ENCODE peak calls at places on chromosomes 1 and 21, in eight cellular contexts. One of them, this sample, is unnamed.

GRCh38 chr1:91712981-91713841 is 172.7 kb downstream of the TGFBR3 start:
- DNase-seq in naive thymus-derived CD4-positive, alpha-beta T cell: peak
- DNase-seq in cardiac muscle cell: no peak
- DNase-seq in substantia nigra: no peak
- DNase-seq in gastrocnemius medialis: no peak
- DNase-seq in uterus: peak
- DNase-seq in right lobe of liver: peak
- DNase-seq in tibial artery: peak
- DNase-seq in this sample: no peak

GRCh38 chr1:209015092-209015491 is 568.4 kb upstream of the CAMK1G start:
- DNase-seq in gastrocnemius medialis: no peak
- DNase-seq in tibial artery: no peak
- DNase-seq in cardiac muscle cell: no peak
- DNase-seq in uterus: no peak
- DNase-seq in substantia nigra: no peak
- DNase-seq in right lobe of liver: no peak
- DNase-seq in naive thymus-derived CD4-positive, alpha-beta T cell: no peak
- DNase-seq in this sample: no peak

GRCh38 chr1:224168859-224169380 is 14.1 kb upstream of the DEGS1 start:
- DNase-seq in right lobe of liver: peak
- DNase-seq in uterus: peak
- DNase-seq in tibial artery: peak
- DNase-seq in naive thymus-derived CD4-positive, alpha-beta T cell: no peak
- DNase-seq in cardiac muscle cell: no peak
- DNase-seq in gastrocnemius medialis: no peak
- DNase-seq in substantia nigra: no peak
- DNase-seq in this sample: no peak

GRCh38 chr1:168974611-168975010 is 131.9 kb upstream of the ATP1B1 start:
- DNase-seq in tibial artery: no peak
- DNase-seq in naive thymus-derived CD4-positive, alpha-beta T cell: no peak
- DNase-seq in uterus: no peak
- DNase-seq in cardiac muscle cell: no peak
- DNase-seq in gastrocnemius medialis: no peak
- DNase-seq in substantia nigra: no peak
- DNase-seq in right lobe of liver: no peak
- DNase-seq in this sample: no peak

GRCh38 chr1:160022330-160023310 is 9.2 kb downstream of the PIGM start:
- DNase-seq in uterus: no peak
- DNase-seq in tibial artery: no peak
- DNase-seq in cardiac muscle cell: no peak
- DNase-seq in naive thymus-derived CD4-positive, alpha-beta T cell: no peak
- DNase-seq in right lobe of liver: no peak
- DNase-seq in substantia nigra: no peak
- DNase-seq in gastrocnemius medialis: no peak
- DNase-seq in this sample: no peak

GRCh38 chr1:94039514-94039870 is 81.5 kb downstream of the ABCA4 start:
- DNase-seq in gastrocnemius medialis: no peak
- DNase-seq in substantia nigra: no peak
- DNase-seq in right lobe of liver: peak
- DNase-seq in cardiac muscle cell: peak
- DNase-seq in uterus: peak
- DNase-seq in naive thymus-derived CD4-positive, alpha-beta T cell: peak
- DNase-seq in tibial artery: peak
- DNase-seq in this sample: peak

GRCh38 chr1:50707824-50708223 is 252.2 kb downstream of the FAF1 start:
- DNase-seq in uterus: no peak
- DNase-seq in gastrocnemius medialis: no peak
- DNase-seq in substantia nigra: no peak
- DNase-seq in tibial artery: no peak
- DNase-seq in right lobe of liver: no peak
- DNase-seq in cardiac muscle cell: no peak
- DNase-seq in naive thymus-derived CD4-positive, alpha-beta T cell: no peak
- DNase-seq in this sample: no peak

GRCh38 chr1:32516402-32516801 is 22.8 kb upstream of the ZBTB8A start:
- DNase-seq in right lobe of liver: no peak
- DNase-seq in tibial artery: peak
- DNase-seq in naive thymus-derived CD4-positive, alpha-beta T cell: no peak
- DNase-seq in uterus: no peak
- DNase-seq in gastrocnemius medialis: no peak
- DNase-seq in cardiac muscle cell: no peak
- DNase-seq in substantia nigra: no peak
- DNase-seq in this sample: no peak

GRCh38 chr1:28449904-28450303 is 55.9 kb upstream of the RCC1 start:
- DNase-seq in tibial artery: no peak
- DNase-seq in substantia nigra: no peak
- DNase-seq in gastrocnemius medialis: no peak
- DNase-seq in uterus: no peak
- DNase-seq in cardiac muscle cell: no peak
- DNase-seq in right lobe of liver: no peak
- DNase-seq in naive thymus-derived CD4-positive, alpha-beta T cell: peak
- DNase-seq in this sample: no peak

GRCh38 chr1:10693497-10694273 is 102.8 kb downstream of the CASZ1 start:
- DNase-seq in substantia nigra: no peak
- DNase-seq in tibial artery: no peak
- DNase-seq in uterus: no peak
- DNase-seq in naive thymus-derived CD4-positive, alpha-beta T cell: peak
- DNase-seq in gastrocnemius medialis: no peak
- DNase-seq in right lobe of liver: no peak
- DNase-seq in cardiac muscle cell: peak
- DNase-seq in this sample: no peak

GRCh38 chr1:32372149-32372756 is 9.9 kb downstream of the TSSK3 start:
- DNase-seq in right lobe of liver: no peak
- DNase-seq in cardiac muscle cell: no peak
- DNase-seq in tibial artery: no peak
- DNase-seq in uterus: no peak
- DNase-seq in substantia nigra: no peak
- DNase-seq in naive thymus-derived CD4-positive, alpha-beta T cell: peak
- DNase-seq in gastrocnemius medialis: no peak
- DNase-seq in this sample: no peak

GRCh38 chr1:221839794-221840395 is 98.0 kb upstream of the DUSP10 start:
- DNase-seq in gastrocnemius medialis: peak
- DNase-seq in tibial artery: peak
- DNase-seq in uterus: no peak
- DNase-seq in naive thymus-derived CD4-positive, alpha-beta T cell: peak
- DNase-seq in substantia nigra: no peak
- DNase-seq in right lobe of liver: peak
- DNase-seq in cardiac muscle cell: no peak
- DNase-seq in this sample: no peak

GRCh38 chr1:176208034-176208433 is 948 bp upstream of the COP1 start:
- DNase-seq in naive thymus-derived CD4-positive, alpha-beta T cell: no peak
- DNase-seq in tibial artery: no peak
- DNase-seq in cardiac muscle cell: no peak
- DNase-seq in uterus: no peak
- DNase-seq in gastrocnemius medialis: no peak
- DNase-seq in right lobe of liver: no peak
- DNase-seq in substantia nigra: no peak
- DNase-seq in this sample: no peak

GRCh38 chr1:245538671-245539070 is 383.9 kb downstream of the KIF26B start:
- DNase-seq in naive thymus-derived CD4-positive, alpha-beta T cell: no peak
- DNase-seq in uterus: no peak
- DNase-seq in substantia nigra: no peak
- DNase-seq in right lobe of liver: no peak
- DNase-seq in gastrocnemius medialis: no peak
- DNase-seq in cardiac muscle cell: no peak
- DNase-seq in tibial artery: no peak
- DNase-seq in this sample: no peak

GRCh38 chr1:245544236-245544635 is 389.5 kb downstream of the KIF26B start:
- DNase-seq in substantia nigra: no peak
- DNase-seq in cardiac muscle cell: no peak
- DNase-seq in tibial artery: no peak
- DNase-seq in gastrocnemius medialis: no peak
- DNase-seq in uterus: no peak
- DNase-seq in right lobe of liver: no peak
- DNase-seq in naive thymus-derived CD4-positive, alpha-beta T cell: no peak
- DNase-seq in this sample: no peak

GRCh38 chr1:245542365-245542764 is 387.6 kb downstream of the KIF26B start:
- DNase-seq in uterus: no peak
- DNase-seq in gastrocnemius medialis: no peak
- DNase-seq in cardiac muscle cell: no peak
- DNase-seq in tibial artery: no peak
- DNase-seq in naive thymus-derived CD4-positive, alpha-beta T cell: no peak
- DNase-seq in substantia nigra: no peak
- DNase-seq in right lobe of liver: no peak
- DNase-seq in this sample: no peak

GRCh38 chr1:245537992-245538391 is 383.2 kb downstream of the KIF26B start:
- DNase-seq in cardiac muscle cell: no peak
- DNase-seq in gastrocnemius medialis: no peak
- DNase-seq in substantia nigra: no peak
- DNase-seq in uterus: no peak
- DNase-seq in tibial artery: no peak
- DNase-seq in right lobe of liver: no peak
- DNase-seq in naive thymus-derived CD4-positive, alpha-beta T cell: no peak
- DNase-seq in this sample: no peak

DNA sequence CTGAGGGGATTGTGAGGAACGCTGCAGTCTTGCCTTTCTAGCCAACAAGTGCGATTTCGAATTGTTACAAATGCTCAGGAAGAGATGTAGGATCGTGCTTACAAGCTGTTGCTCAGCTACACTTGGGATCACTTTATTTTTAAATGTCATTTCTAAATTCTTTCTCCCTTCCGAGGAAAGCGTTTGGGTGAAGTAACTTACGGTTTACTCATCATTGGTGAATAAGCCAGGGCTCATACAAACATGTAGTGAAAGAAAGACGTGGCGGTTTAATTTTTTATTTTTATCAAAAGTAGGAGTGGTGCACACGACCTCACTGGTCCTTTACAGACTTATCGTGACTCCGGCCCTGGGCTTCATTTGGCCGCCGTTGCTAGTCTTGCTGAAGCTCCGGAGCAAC is 386.6 kb downstream of the KIF26B start:
- DNase-seq in cardiac muscle cell: no peak
- DNase-seq in substantia nigra: no peak
- DNase-seq in gastrocnemius medialis: no peak
- DNase-seq in uterus: no peak
- DNase-seq in tibial artery: no peak
- DNase-seq in right lobe of liver: no peak
- DNase-seq in naive thymus-derived CD4-positive, alpha-beta T cell: no peak
- DNase-seq in this sample: no peak
- H3K27ac ChIP-seq in cardiac muscle cell: peak
- H3K27ac ChIP-seq in substantia nigra: no peak
- H3K27ac ChIP-seq in gastrocnemius medialis: no peak
- H3K27ac ChIP-seq in uterus: no peak
- H3K27ac ChIP-seq in tibial artery: no peak
- H3K27ac ChIP-seq in right lobe of liver: no peak
- H3K27ac ChIP-seq in naive thymus-derived CD4-positive, alpha-beta T cell: no peak
- H3K27ac ChIP-seq in this sample: no peak

GRCh38 chr1:226688852-226689251 is 50.2 kb downstream of the ITPKB start:
- DNase-seq in cardiac muscle cell: no peak
- DNase-seq in naive thymus-derived CD4-positive, alpha-beta T cell: no peak
- DNase-seq in tibial artery: no peak
- DNase-seq in right lobe of liver: no peak
- DNase-seq in uterus: no peak
- DNase-seq in gastrocnemius medialis: no peak
- DNase-seq in substantia nigra: no peak
- DNase-seq in this sample: no peak
- H3K27ac ChIP-seq in cardiac muscle cell: no peak
- H3K27ac ChIP-seq in naive thymus-derived CD4-positive, alpha-beta T cell: peak
- H3K27ac ChIP-seq in tibial artery: peak
- H3K27ac ChIP-seq in right lobe of liver: no peak
- H3K27ac ChIP-seq in uterus: peak
- H3K27ac ChIP-seq in gastrocnemius medialis: peak
- H3K27ac ChIP-seq in substantia nigra: peak
- H3K27ac ChIP-seq in this sample: peak

DNA sequence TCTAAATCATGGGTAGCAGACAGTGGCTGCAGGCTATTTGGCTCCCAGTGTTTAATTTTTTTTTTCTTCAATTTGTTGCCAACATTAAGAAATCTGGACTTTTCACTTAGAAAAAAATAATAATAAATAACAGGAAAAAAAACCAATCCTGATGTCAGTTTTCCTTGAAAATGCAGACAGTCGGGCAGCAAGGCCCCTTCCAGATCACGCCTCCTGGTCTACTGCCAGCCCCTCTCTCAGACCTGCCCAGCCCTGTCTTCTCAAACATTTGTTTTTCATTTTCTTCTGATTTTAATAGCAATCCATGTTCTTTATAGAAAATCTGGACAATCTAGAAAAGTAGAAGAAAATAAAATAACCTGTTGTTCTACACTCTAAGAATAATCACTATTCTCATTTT is 15.5 kb downstream of the IFNGR2 start:
- DNase-seq in substantia nigra: no peak
- DNase-seq in gastrocnemius medialis: peak
- DNase-seq in uterus: peak
- DNase-seq in cardiac muscle cell: no peak
- DNase-seq in right lobe of liver: no peak
- DNase-seq in naive thymus-derived CD4-positive, alpha-beta T cell: no peak
- DNase-seq in tibial artery: peak
- DNase-seq in this sample: no peak
- H3K27ac ChIP-seq in substantia nigra: no peak
- H3K27ac ChIP-seq in gastrocnemius medialis: peak
- H3K27ac ChIP-seq in uterus: peak
- H3K27ac ChIP-seq in cardiac muscle cell: no peak
- H3K27ac ChIP-seq in right lobe of liver: no peak
- H3K27ac ChIP-seq in naive thymus-derived CD4-positive, alpha-beta T cell: no peak
- H3K27ac ChIP-seq in tibial artery: no peak
- H3K27ac ChIP-seq in this sample: no peak

GRCh38 chr1:206467915-206468314 is 2.4 kb upstream of the IKBKE start:
- DNase-seq in cardiac muscle cell: peak
- DNase-seq in gastrocnemius medialis: peak
- DNase-seq in substantia nigra: peak
- DNase-seq in right lobe of liver: peak
- DNase-seq in naive thymus-derived CD4-positive, alpha-beta T cell: no peak
- DNase-seq in tibial artery: peak
- DNase-seq in uterus: no peak
- DNase-seq in this sample: no peak

GRCh38 chr1:206468571-206468970 is 1.7 kb upstream of the IKBKE start:
- DNase-seq in substantia nigra: no peak
- DNase-seq in naive thymus-derived CD4-positive, alpha-beta T cell: no peak
- DNase-seq in cardiac muscle cell: no peak
- DNase-seq in tibial artery: no peak
- DNase-seq in right lobe of liver: no peak
- DNase-seq in gastrocnemius medialis: no peak
- DNase-seq in uterus: no peak
- DNase-seq in this sample: no peak

GRCh38 chr1:206469933-206470691 is at the start of gene IKBKE:
- DNase-seq in tibial artery: peak
- DNase-seq in uterus: peak
- DNase-seq in naive thymus-derived CD4-positive, alpha-beta T cell: peak
- DNase-seq in cardiac muscle cell: peak
- DNase-seq in gastrocnemius medialis: no peak
- DNase-seq in substantia nigra: peak
- DNase-seq in right lobe of liver: peak
- DNase-seq in this sample: no peak

GRCh38 chr1:206470692-206471414 is 577 bp downstream of the IKBKE start:
- DNase-seq in gastrocnemius medialis: no peak
- DNase-seq in naive thymus-derived CD4-positive, alpha-beta T cell: peak
- DNase-seq in tibial artery: no peak
- DNase-seq in right lobe of liver: no peak
- DNase-seq in substantia nigra: no peak
- DNase-seq in uterus: no peak
- DNase-seq in cardiac muscle cell: peak
- DNase-seq in this sample: no peak

DNA sequence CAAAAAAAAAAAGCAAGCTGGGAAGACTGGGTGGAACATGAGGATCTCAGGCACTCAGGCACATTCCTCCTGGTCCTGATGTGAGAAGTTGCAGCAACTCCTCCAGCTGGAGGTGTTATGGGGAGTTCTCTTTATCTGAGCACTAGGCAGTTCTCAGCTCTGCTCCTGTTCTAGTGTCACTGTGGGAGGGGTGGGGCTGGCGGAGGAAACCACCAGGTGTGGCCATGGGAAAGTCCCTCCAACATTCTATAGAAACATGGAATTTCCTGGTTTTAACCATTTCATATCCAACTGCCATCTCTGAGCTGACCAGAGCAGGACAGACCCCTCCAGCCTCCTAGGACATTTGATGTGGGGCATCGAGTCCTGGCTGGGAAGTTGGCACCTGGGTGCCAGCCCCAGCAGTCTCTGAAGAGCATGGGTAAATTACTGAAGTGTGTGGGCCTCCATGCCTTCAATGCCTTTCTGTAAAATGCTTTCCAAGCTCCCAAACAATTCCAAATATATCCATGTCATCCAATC is 804 bp upstream of the IKBKE start:
- DNase-seq in naive thymus-derived CD4-positive, alpha-beta T cell: peak
- DNase-seq in tibial artery: no peak
- DNase-seq in gastrocnemius medialis: no peak
- DNase-seq in uterus: no peak
- DNase-seq in right lobe of liver: no peak
- DNase-seq in substantia nigra: no peak
- DNase-seq in cardiac muscle cell: no peak
- DNase-seq in this sample: no peak
- H3K27ac ChIP-seq in naive thymus-derived CD4-positive, alpha-beta T cell: peak
- H3K27ac ChIP-seq in tibial artery: no peak
- H3K27ac ChIP-seq in gastrocnemius medialis: no peak
- H3K27ac ChIP-seq in uterus: no peak
- H3K27ac ChIP-seq in right lobe of liver: no peak
- H3K27ac ChIP-seq in substantia nigra: no peak
- H3K27ac ChIP-seq in cardiac muscle cell: peak
- H3K27ac ChIP-seq in this sample: no peak

This sample was measured in caudate nucleus.